ENCODE peak calls at places on chromosome 2, in ten cellular contexts. D is nucleus accumbens; M is hepatocyte; N is T-helper 2 cell; O is GM13977; W is iris pigment epithelial cell; R is osteocyte; H is activated T-cell treated with anti-CD3 and anti-CD28 coated beads for 4 hours; I is A549; P is CD8-positive, alpha-beta T cell. T is an unnamed sample.

GRCh38 chr2:240451791-240452470 is 16.5 kb downstream of the GPC1 start:
- DNase-seq in D (no peak), M (no peak), N (no peak), O (no peak), W (no peak), R (no peak), H (no peak), I (no peak), P (no peak), T (no peak)

GRCh38 chr2:64987001-64987962 is 1.9 kb upstream of the SLC1A4 start:
- DNase-seq in D (no peak), M (no peak), N (no peak), O (peak; percentile 69), W (peak; percentile 34), R (no peak), H (no peak), I (no peak), P (no peak), T (no peak)

GRCh38 chr2:40371525-40372277 is 80.2 kb downstream of the SLC8A1 start:
- DNase-seq in D (no peak), M (peak; percentile 41), N (no peak), O (no peak), W (peak; percentile 90), R (no peak), H (no peak), I (no peak), P (no peak), T (no peak)

GRCh38 chr2:46298522-46299351 is 1.5 kb downstream of the EPAS1 start:
- DNase-seq in D (no peak), M (peak; percentile 60), N (no peak), O (peak; percentile 70), W (peak; percentile 62), R (peak; percentile 82), H (no peak), I (peak; percentile 69), P (no peak), T (no peak)

GRCh38 chr2:219186754-219187456 is 8.8 kb downstream of the RETREG2 start:
- DNase-seq in D (no peak), M (no peak), N (no peak), O (no peak), W (no peak), R (no peak), H (no peak), I (no peak), P (no peak), T (no peak)

GRCh38 chr2:44638649-44639048 is 276.9 kb downstream of the CAMKMT start:
- DNase-seq in D (no peak), M (no peak), N (no peak), O (no peak), W (no peak), R (no peak), H (no peak), I (no peak), P (no peak), T (no peak)

GRCh38 chr2:6896930-6897759 is 19.6 kb downstream of the RSAD2 start:
- DNase-seq in D (no peak), M (peak; percentile 53), N (no peak), O (no peak), W (peak; percentile 49), R (no peak), H (no peak), I (peak; percentile 55), P (no peak), T (peak; percentile 26)

GRCh38 chr2:132589060-132589765 is 80.8 kb downstream of the LYPD1 start:
- DNase-seq in D (no peak), M (no peak), N (no peak), O (no peak), W (no peak), R (peak; percentile 44), H (no peak), I (no peak), P (no peak), T (no peak)

GRCh38 chr2:7133521-7133920 is 216.3 kb downstream of the RNF144A start:
- DNase-seq in D (no peak), M (no peak), N (no peak), O (no peak), W (peak; percentile 28), R (no peak), H (no peak), I (peak; percentile 6), P (no peak), T (no peak)

GRCh38 chr2:24105816-24106215 is 17.3 kb downstream of the PFN4 start:
- DNase-seq in D (no peak), M (no peak), N (no peak), O (no peak), W (peak; percentile 28), R (no peak), H (no peak), I (no peak), P (no peak), T (no peak)

GRCh38 chr2:174632847-174633620 is 35.4 kb upstream of the WIPF1 start:
- DNase-seq in D (no peak), M (peak; percentile 18), N (no peak), O (no peak), W (peak; percentile 25), R (no peak), H (no peak), I (no peak), P (no peak), T (no peak)

GRCh38 chr2:23677836-23678235 is 249.1 kb downstream of the ATAD2B start:
- DNase-seq in D (no peak), M (no peak), N (no peak), O (no peak), W (no peak), R (no peak), H (no peak), I (no peak), P (no peak), T (no peak)

GRCh38 chr2:37634914-37635358 is 36.5 kb downstream of the CDC42EP3 start:
- DNase-seq in D (no peak), M (no peak), N (no peak), O (no peak), W (no peak), R (no peak), H (peak; percentile 27), I (no peak), P (no peak), T (no peak)

GRCh38 chr2:116877274-116877673 is 937.2 kb upstream of the DDX18 start:
- DNase-seq in D (no peak), M (no peak), N (no peak), O (no peak), W (no peak), R (no peak), H (no peak), I (no peak), P (no peak), T (no peak)

GRCh38 chr2:30655211-30655610 is 152.0 kb downstream of the CAPN13 start:
- DNase-seq in D (no peak), M (no peak), N (no peak), O (no peak), W (no peak), R (no peak), H (no peak), I (no peak), P (peak; percentile 32), T (no peak)

GRCh38 chr2:202945-203344 is 60.9 kb downstream of the SH3YL1 start:
- DNase-seq in D (no peak), M (no peak), N (no peak), O (no peak), W (no peak), R (no peak), H (no peak), I (no peak), P (no peak), T (no peak)

GRCh38 chr2:53108246-53108645 is 659.4 kb upstream of the CHAC2 start:
- DNase-seq in D (no peak), M (no peak), N (no peak), O (no peak), W (no peak), R (no peak), H (no peak), I (no peak), P (no peak), T (no peak)

GRCh38 chr2:119196301-119197124 is 27.1 kb upstream of the STEAP3 start:
- DNase-seq in D (no peak), M (no peak), N (no peak), O (no peak), W (no peak), R (no peak), H (no peak), I (no peak), P (no peak), T (no peak)